ENCODE peak calls at places on chromosomes 1 and 21, in seven cellular contexts. U is HepG2, V is fibroblast of mammary gland, Z is choroid plexus epithelial cell, R is brain microvascular endothelial cell, O is fibroblast of lung, N is NB4. Y is an unnamed sample.

GRCh38 chr1:204227351-204227750 is 13.6 kb upstream of the GOLT1A start:
- DNase-seq in V (no peak), R (no peak), O (no peak), Z (no peak), N (no peak), U (no peak), Y (no peak)

GRCh38 chr1:35544976-35545375 is 12.2 kb downstream of the KIAA0319L start:
- DNase-seq in U (peak; percentile 85), V (peak; percentile 56), R (no peak), N (peak; percentile 88), Z (peak; percentile 70), O (no peak), Y (no peak)

GRCh38 chr1:175734642-175735041 is 8.8 kb downstream of the TNR start:
- DNase-seq in R (no peak), Z (no peak), U (no peak), O (no peak), N (no peak), V (no peak), Y (no peak)

GRCh38 chr1:211581521-211581920 is 2.6 kb upstream of the SLC30A1 start:
- DNase-seq in U (no peak), Z (peak; percentile 65), N (no peak), V (peak; percentile 77), O (peak; percentile 84), R (no peak), Y (no peak)

GRCh38 chr1:244730153-244730933 is 77.4 kb downstream of the DESI2 start:
- DNase-seq in O (peak; percentile 70), V (peak; percentile 46), R (peak; percentile 27), Z (peak; percentile 63), U (no peak), N (peak; percentile 62), Y (peak; percentile 30)

GRCh38 chr1:224998185-224998584 is 68.7 kb downstream of the DNAH14 start:
- DNase-seq in V (no peak), U (no peak), R (no peak), N (no peak), Z (no peak), O (no peak), Y (no peak)

GRCh38 chr1:53057134-53057533 is 4.9 kb upstream of the PODN start:
- DNase-seq in R (no peak), V (peak; percentile 25), Z (no peak), U (no peak), N (no peak), O (peak; percentile 70), Y (no peak)

GRCh38 chr1:56215086-56215485 is 364.3 kb downstream of the PLPP3 start:
- DNase-seq in O (no peak), R (no peak), U (no peak), Z (no peak), N (no peak), V (no peak), Y (no peak)

GRCh38 chr1:109876617-109877319 is 33.9 kb upstream of the CSF1 start:
- DNase-seq in V (peak; percentile 56), U (no peak), N (no peak), Z (peak; percentile 54), O (peak; percentile 59), R (peak; percentile 24), Y (no peak)

GRCh38 chr21:45821315-45822001 is 160.1 kb upstream of the COL6A1 start:
- DNase-seq in N (no peak), R (no peak), Z (no peak), V (no peak), O (no peak), U (no peak), Y (no peak)

GRCh38 chr1:1230656-1231399 is 973 bp downstream of the SDF4 start:
- DNase-seq in Z (peak; percentile 83), V (peak; percentile 86), U (peak; percentile 60), R (peak; percentile 75), N (peak; percentile 41), O (peak; percentile 69), Y (no peak)

GRCh38 chr1:99579691-99580171 is 66.2 kb upstream of the PALMD start:
- DNase-seq in N (no peak), V (no peak), O (no peak), Z (no peak), R (no peak), U (peak; percentile 52), Y (no peak)

GRCh38 chr1:75641325-75641724 is 30.4 kb upstream of the SLC44A5 start:
- DNase-seq in R (no peak), V (no peak), Z (no peak), N (peak; percentile 6), U (no peak), O (no peak), Y (no peak)

GRCh38 chr1:17979815-17980214 is 127.8 kb upstream of the IGSF21 start:
- DNase-seq in Z (no peak), R (no peak), V (no peak), N (no peak), U (no peak), O (no peak), Y (no peak)

GRCh38 chr1:230715510-230715909 is 1.6 kb upstream of the AGT start:
- DNase-seq in N (no peak), Z (no peak), U (peak; percentile 63), R (no peak), V (peak; percentile 8), O (no peak), Y (no peak)
- TF ChIP-seq CTCF in N (no peak), Z (no peak), U (peak; percentile 79), R (peak; percentile 18), V (peak; percentile 8), O (no peak), Y (no peak)

GRCh38 chr1:162633327-162633762 is 1.1 kb downstream of the DDR2 start:
- DNase-seq in O (peak; percentile 54), N (no peak), R (peak; percentile 39), U (no peak), Z (peak; percentile 66), V (peak; percentile 68), Y (no peak)
- TF ChIP-seq CTCF in O (peak; percentile 32), N (no peak), R (peak; percentile 51), U (no peak), Z (peak; percentile 51), V (peak; percentile 35), Y (no peak)

DNA sequence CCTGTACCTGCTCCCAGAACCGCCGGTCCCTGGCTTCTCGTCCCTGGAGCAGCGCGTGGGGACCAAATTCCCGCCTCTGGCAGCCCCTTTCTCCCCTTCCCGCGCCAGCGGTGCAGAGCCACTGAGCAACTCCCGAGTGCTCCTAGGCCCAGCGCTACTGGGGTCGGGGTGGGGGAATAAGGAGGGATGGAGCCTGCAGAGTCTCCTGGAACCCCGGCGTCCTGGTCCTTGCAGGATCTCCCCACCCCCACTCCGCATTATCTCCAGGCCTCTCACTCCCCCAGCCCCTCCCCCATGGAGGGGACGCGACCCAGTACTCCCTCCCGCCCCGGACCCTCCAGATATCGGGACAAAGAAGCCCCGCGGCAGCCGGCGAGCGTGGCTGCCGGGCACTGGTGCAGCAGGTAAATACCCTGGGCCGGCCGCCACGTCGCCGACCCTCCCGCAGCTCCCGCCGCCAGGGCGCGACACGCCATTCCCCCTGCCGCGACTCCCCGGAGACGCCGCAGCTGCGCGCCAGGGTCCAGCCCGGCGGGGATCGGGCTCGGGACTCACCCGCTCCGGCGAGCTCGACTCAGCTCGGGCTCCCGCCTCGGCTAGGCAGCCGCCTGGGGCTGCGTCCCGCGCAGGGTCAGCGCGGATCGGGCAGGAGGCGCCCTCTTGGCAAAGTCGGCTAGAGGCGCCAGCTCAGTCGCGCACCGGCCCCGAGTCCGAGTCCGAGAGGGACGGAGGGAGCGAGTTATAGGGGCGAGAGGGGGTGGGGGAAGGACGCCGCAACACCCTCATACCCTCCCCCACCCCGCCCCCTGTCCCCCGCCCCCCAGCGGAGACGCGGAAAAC is 1.2 kb downstream of the SYT6 start:
- DNase-seq in N (peak; percentile 14), U (no peak), R (no peak), V (peak; percentile 25), Z (peak; percentile 34), O (peak; percentile 37), Y (peak; percentile 47)
- TF ChIP-seq CTCF in N (no peak), U (no peak), R (no peak), V (no peak), Z (no peak), O (no peak), Y (peak; percentile 27)

GRCh38 chr1:221636096-221636495 is 105.8 kb downstream of the DUSP10 start:
- DNase-seq in O (no peak), Z (no peak), V (no peak), R (no peak), N (no peak), U (no peak), Y (no peak)

GRCh38 chr1:221634606-221635005 is 107.3 kb downstream of the DUSP10 start:
- DNase-seq in O (peak; percentile 12), V (no peak), R (no peak), Z (peak; percentile 7), N (no peak), U (no peak), Y (no peak)

GRCh38 chr1:221635305-221635704 is 106.6 kb downstream of the DUSP10 start:
- DNase-seq in Z (no peak), U (no peak), O (no peak), N (no peak), V (no peak), R (no peak), Y (no peak)

GRCh38 chr1:221636967-221637366 is 104.9 kb downstream of the DUSP10 start:
- DNase-seq in N (no peak), R (no peak), U (no peak), V (no peak), Z (no peak), O (no peak), Y (no peak)

DNA sequence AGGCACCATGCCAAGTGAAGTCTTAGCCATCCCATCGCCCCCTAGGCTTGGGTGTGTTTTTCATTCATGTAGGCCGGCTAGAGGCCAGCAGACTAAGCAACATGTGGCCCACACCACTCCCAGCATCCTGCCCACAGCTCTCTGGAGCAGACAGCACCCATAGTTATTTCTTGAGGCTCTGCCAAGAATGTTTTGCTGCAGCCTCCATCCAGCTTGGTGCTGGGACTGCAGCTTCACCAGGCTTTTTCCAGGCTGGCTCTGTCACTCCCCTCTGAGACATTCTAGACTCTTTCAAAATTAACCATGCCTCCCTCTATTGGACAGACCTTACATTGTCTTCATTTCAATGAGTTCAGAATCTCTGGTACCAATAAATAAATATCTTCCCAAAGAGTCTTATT is 104.2 kb downstream of the DUSP10 start:
- DNase-seq in N (no peak), U (no peak), O (peak; percentile 27), V (peak; percentile 51), R (no peak), Z (peak; percentile 57), Y (no peak)
- TF ChIP-seq CTCF in N (no peak), U (no peak), O (no peak), V (no peak), R (no peak), Z (peak; percentile 26), Y (no peak)

GRCh38 chr1:150973258-150973825 is 1.3 kb downstream of the CERS2 start:
- DNase-seq in R (no peak), N (peak; percentile 50), V (peak; percentile 11), O (peak; percentile 39), Z (no peak), U (no peak), Y (no peak)

GRCh38 chr1:150972417-150972940 is 2.2 kb downstream of the CERS2 start:
- DNase-seq in N (no peak), V (no peak), O (no peak), R (no peak), U (no peak), Z (no peak), Y (no peak)

GRCh38 chr1:150970818-150971582 is 3.6 kb downstream of the CERS2 start:
- DNase-seq in N (peak; percentile 55), U (peak; percentile 97), V (peak; percentile 66), O (no peak), R (no peak), Z (peak; percentile 71), Y (no peak)

GRCh38 chr1:150973826-150974579 is 632 bp downstream of the CERS2 start:
- DNase-seq in U (no peak), N (peak; percentile 69), V (peak; percentile 23), Z (peak; percentile 33), O (peak; percentile 30), R (no peak), Y (no peak)

GRCh38 chr1:150971583-150972416 is 2.8 kb downstream of the CERS2 start:
- DNase-seq in V (peak; percentile 34), N (peak; percentile 42), Z (no peak), U (peak; percentile 87), O (no peak), R (no peak), Y (no peak)
- TF ChIP-seq CTCF in V (peak; percentile 22), N (no peak), Z (peak; percentile 8), U (no peak), O (no peak), R (peak; percentile 34), Y (peak; percentile 26)

Y was measured in progenitor cell of endocrine pancreas.